ENCODE peak calls at places on chromosomes 13 and 19, in six cellular contexts. V, E, Z, S, W and C are unnamed samples.

GRCh38 chr19:804419-805160 is 7.3 kb downstream of the PTBP1 start:
- DNase-seq in V (no peak), E (no peak), Z (no peak), S (no peak), W (no peak), C (no peak)

GRCh38 chr13:91203430-91203829 is 144.1 kb upstream of the MIR17HG start:
- DNase-seq in V (no peak), E (no peak), Z (no peak), S (peak; percentile 37), W (peak; percentile 54), C (no peak)

GRCh38 chr13:76725211-76725610 is 161.0 kb downstream of the KCTD12 start:
- DNase-seq in V (no peak), E (no peak), Z (no peak), S (no peak), W (no peak), C (no peak)

GRCh38 chr13:74062933-74063332 is 71.3 kb downstream of the KLF12 start:
- DNase-seq in V (peak; percentile 28), E (no peak), Z (peak; percentile 38), S (peak; percentile 42), W (peak; percentile 85), C (no peak)

GRCh38 chr19:49145485-49146407 is 9.4 kb downstream of the HRC start:
- DNase-seq in V (peak; percentile 65), E (peak; percentile 89), Z (peak; percentile 81), S (peak; percentile 92), W (peak; percentile 88), C (no peak)

GRCh38 chr13:79662882-79663281 is 181.9 kb downstream of the NDFIP2 start:
- DNase-seq in V (no peak), E (no peak), Z (no peak), S (no peak), W (peak; percentile 77), C (no peak)

GRCh38 chr13:43448605-43449004 is 338.2 kb downstream of the ENOX1 start:
- DNase-seq in V (peak; percentile 58), E (no peak), Z (no peak), S (peak; percentile 32), W (no peak), C (no peak)

GRCh38 chr19:56321981-56322558 is 7.4 kb upstream of the ZSCAN5A start:
- DNase-seq in V (no peak), E (no peak), Z (no peak), S (no peak), W (no peak), C (no peak)

GRCh38 chr13:39107484-39108040 is 69.3 kb downstream of the NHLRC3 start:
- DNase-seq in V (no peak), E (no peak), Z (no peak), S (peak; percentile 32), W (peak; percentile 82), C (no peak)

GRCh38 chr13:47945738-47946137 is 55.3 kb downstream of the SUCLA2 start:
- DNase-seq in V (no peak), E (no peak), Z (no peak), S (no peak), W (no peak), C (no peak)

GRCh38 chr19:2195361-2195760 is 31.6 kb downstream of the DOT1L start:
- DNase-seq in V (no peak), E (no peak), Z (no peak), S (no peak), W (no peak), C (no peak)

GRCh38 chr19:2375341-2376121 is 15.5 kb downstream of the TMPRSS9 start:
- DNase-seq in V (no peak), E (no peak), Z (no peak), S (no peak), W (no peak), C (no peak)

GRCh38 chr19:20964798-20965197 is 41.7 kb downstream of the ZNF85 start:
- DNase-seq in V (no peak), E (no peak), Z (no peak), S (no peak), W (no peak), C (no peak)

GRCh38 chr13:60335531-60335930 is 61.5 kb upstream of the TDRD3 start:
- DNase-seq in V (no peak), E (no peak), Z (no peak), S (no peak), W (no peak), C (no peak)

GRCh38 chr19:30361721-30362120 is 10.5 kb upstream of the ZNF536 start:
- DNase-seq in V (peak; percentile 58), E (no peak), Z (no peak), S (no peak), W (no peak), C (no peak)

GRCh38 chr13:86282450-86282849 is 483.2 kb upstream of the SLITRK6 start:
- DNase-seq in V (no peak), E (no peak), Z (no peak), S (peak; percentile 10), W (no peak), C (no peak)

GRCh38 chr19:1691589-1692290 is 39.3 kb upstream of the TCF3 start:
- DNase-seq in V (no peak), E (no peak), Z (no peak), S (no peak), W (no peak), C (no peak)

GRCh38 chr19:48777139-48777538 is 21.8 kb downstream of the FGF21 start:
- DNase-seq in V (no peak), E (no peak), Z (no peak), S (no peak), W (no peak), C (no peak)

GRCh38 chr13:103605546-103606326 is 539.5 kb upstream of the SLC10A2 start:
- DNase-seq in V (no peak), E (no peak), Z (no peak), S (no peak), W (no peak), C (no peak)

GRCh38 chr13:107842562-107843180 is 372.7 kb downstream of the LIG4 start:
- DNase-seq in V (no peak), E (no peak), Z (no peak), S (no peak), W (no peak), C (no peak)

GRCh38 chr19:35220315-35220921 is 8.1 kb downstream of the FAM187B start:
- DNase-seq in V (no peak), E (no peak), Z (no peak), S (no peak), W (no peak), C (no peak)

GRCh38 chr13:36193151-36193855 is 21.1 kb downstream of the SOHLH2 start:
- DNase-seq in V (no peak), E (no peak), Z (no peak), S (peak; percentile 42), W (no peak), C (no peak)

GRCh38 chr19:51271015-51271600 is 20.2 kb downstream of the SIGLECL1 start:
- DNase-seq in V (no peak), E (no peak), Z (no peak), S (peak; percentile 29), W (peak; percentile 42), C (no peak)

GRCh38 chr13:97577026-97577425 is 143.1 kb downstream of the RAP2A start:
- DNase-seq in V (no peak), E (no peak), Z (no peak), S (no peak), W (no peak), C (no peak)

GRCh38 chr13:45205124-45205523 is 4.3 kb upstream of the KCTD4 start:
- DNase-seq in V (no peak), E (no peak), Z (no peak), S (no peak), W (no peak), C (no peak)